ENCODE peak calls at places on chromosomes 16 and 17, in five cellular contexts. S is HepG2, N is upper lobe of left lung, E is K562, Q is GM12878. A is an unnamed sample.

GRCh38 chr16:86490859-86491642 is 19.3 kb upstream of the FOXF1 start:
- ATAC-seq in S (no peak), N (no peak), E (no peak), Q (no peak), A (no peak)

GRCh38 chr16:82761858-82762257 is 135.1 kb downstream of the CDH13 start:
- ATAC-seq in S (peak), N (no peak), E (no peak), Q (no peak), A (no peak)

GRCh38 chr16:21599994-21600773 is 807 bp downstream of the METTL9 start:
- ATAC-seq in S (peak), N (peak), E (peak), Q (peak), A (peak)

GRCh38 chr16:31695667-31696066 is 168.0 kb downstream of the AHSP start:
- ATAC-seq in S (no peak), N (peak), E (peak), Q (peak), A (no peak)

GRCh38 chr16:83932304-83932703 is 20.7 kb upstream of the OSGIN1 start:
- ATAC-seq in S (peak), N (no peak), E (peak), Q (no peak), A (no peak)

GRCh38 chr16:87264634-87265033 is 52.6 kb downstream of the C16orf95 start:
- ATAC-seq in S (peak), N (no peak), E (no peak), Q (no peak), A (no peak)

GRCh38 chr17:18041776-18042175 is 2.6 kb downstream of the GID4 start:
- ATAC-seq in S (no peak), N (no peak), E (no peak), Q (no peak), A (no peak)

GRCh38 chr16:8691728-8692127 is 17.3 kb downstream of the ABAT start:
- ATAC-seq in S (no peak), N (no peak), E (no peak), Q (no peak), A (no peak)

GRCh38 chr16:11759163-11759834 is 16.6 kb upstream of the TXNDC11 start:
- ATAC-seq in S (no peak), N (no peak), E (no peak), Q (no peak), A (no peak)

GRCh38 chr16:66167564-66168291 is 198.8 kb upstream of the CDH5 start:
- ATAC-seq in S (no peak), N (no peak), E (peak), Q (no peak), A (no peak)

GRCh38 chr16:51569204-51569911 is 418.3 kb upstream of the SALL1 start:
- ATAC-seq in S (no peak), N (peak), E (no peak), Q (peak), A (no peak)

GRCh38 chr16:66025751-66026150 is 340.7 kb upstream of the CDH5 start:
- ATAC-seq in S (no peak), N (no peak), E (no peak), Q (no peak), A (no peak)

GRCh38 chr16:49194499-49195260 is 87.0 kb downstream of the CBLN1 start:
- ATAC-seq in S (no peak), N (peak), E (no peak), Q (no peak), A (peak)

GRCh38 chr16:27199747-27200146 is 3.6 kb upstream of the KDM8 start:
- ATAC-seq in S (no peak), N (no peak), E (no peak), Q (peak), A (no peak)

GRCh38 chr17:80475949-80476876 is at the start of gene NPTX1:
- ATAC-seq in S (peak), N (peak), E (no peak), Q (peak), A (peak)

GRCh38 chr17:2819921-2820501 is 23.8 kb downstream of the RAP1GAP2 start:
- ATAC-seq in S (no peak), N (no peak), E (no peak), Q (no peak), A (no peak)

GRCh38 chr16:74261068-74261467 is 35.5 kb upstream of the PSMD7 start:
- ATAC-seq in S (no peak), N (peak), E (no peak), Q (no peak), A (peak)

GRCh38 chr16:74568961-74569631 is 37.8 kb downstream of the GLG1 start:
- ATAC-seq in S (no peak), N (no peak), E (no peak), Q (no peak), A (no peak)

GRCh38 chr16:20987049-20987448 is 86.5 kb downstream of the LYRM1 start:
- ATAC-seq in S (no peak), N (no peak), E (no peak), Q (no peak), A (no peak)

GRCh38 chr16:74997042-74997491 is 1.8 kb upstream of the ZNRF1 start:
- ATAC-seq in S (peak), N (no peak), E (no peak), Q (no peak), A (no peak)

GRCh38 chr17:50641339-50641725 is 6.7 kb downstream of the ABCC3 start:
- ATAC-seq in S (no peak), N (no peak), E (no peak), Q (no peak), A (no peak)

GRCh38 chr17:67628580-67629013 is 89.1 kb upstream of the NOL11 start:
- ATAC-seq in S (peak), N (peak), E (peak), Q (peak), A (no peak)

GRCh38 chr17:6775871-6776405 is at the start of gene FBXO39:
- ATAC-seq in S (no peak), N (peak), E (no peak), Q (peak), A (no peak)

GRCh38 chr16:56282455-56282854 is 91.2 kb downstream of the GNAO1 start:
- ATAC-seq in S (no peak), N (no peak), E (no peak), Q (no peak), A (no peak)

GRCh38 chr17:42571435-42572225 is 4.7 kb downstream of the MLX start:
- ATAC-seq in S (no peak), N (no peak), E (no peak), Q (no peak), A (no peak)
- TF ChIP-seq POLR2AphosphoS5 in S (no peak), N (no peak), E (no peak), Q (no peak), A (no peak)

GRCh38 chr16:53619247-53619646 is 84.4 kb downstream of the RPGRIP1L start:
- ATAC-seq in S (no peak), N (no peak), E (no peak), Q (no peak), A (no peak)
- TF ChIP-seq EP300 in S (no peak), N (no peak), E (no peak), Q (no peak), A (no peak)

GRCh38 chr17:15263206-15263579 is 1.9 kb downstream of the PMP22 start:
- ATAC-seq in S (no peak), N (peak), E (no peak), Q (no peak), A (peak)
- TF ChIP-seq POLR2AphosphoS5 in S (no peak), N (peak), E (no peak), Q (no peak), A (peak)

GRCh38 chr16:58127033-58127556 is 2.1 kb downstream of the CFAP20 start:
- ATAC-seq in S (no peak), N (peak), E (peak), Q (peak), A (no peak)

GRCh38 chr16:58127634-58128033 is 1.5 kb downstream of the CFAP20 start:
- ATAC-seq in S (no peak), N (no peak), E (peak), Q (no peak), A (no peak)

GRCh38 chr16:58128721-58129096 is 472 bp downstream of the CFAP20 start:
- ATAC-seq in S (peak), N (peak), E (peak), Q (peak), A (no peak)

GRCh38 chr16:58128181-58128631 is 975 bp downstream of the CFAP20 start:
- ATAC-seq in S (peak), N (no peak), E (no peak), Q (no peak), A (no peak)

GRCh38 chr16:58129097-58129936 is at the start of gene CFAP20:
- ATAC-seq in S (peak), N (peak), E (peak), Q (peak), A (peak)
- TF ChIP-seq EP300 in S (no peak), N (peak), E (peak), Q (no peak), A (no peak)

GRCh38 chr16:4768549-4769305 is 1.8 kb upstream of the ZNF500 start:
- ATAC-seq in S (peak), N (peak), E (peak), Q (peak), A (peak)
- TF ChIP-seq POLR2AphosphoS5 in S (peak), N (peak), E (peak), Q (peak), A (peak)

DNA sequence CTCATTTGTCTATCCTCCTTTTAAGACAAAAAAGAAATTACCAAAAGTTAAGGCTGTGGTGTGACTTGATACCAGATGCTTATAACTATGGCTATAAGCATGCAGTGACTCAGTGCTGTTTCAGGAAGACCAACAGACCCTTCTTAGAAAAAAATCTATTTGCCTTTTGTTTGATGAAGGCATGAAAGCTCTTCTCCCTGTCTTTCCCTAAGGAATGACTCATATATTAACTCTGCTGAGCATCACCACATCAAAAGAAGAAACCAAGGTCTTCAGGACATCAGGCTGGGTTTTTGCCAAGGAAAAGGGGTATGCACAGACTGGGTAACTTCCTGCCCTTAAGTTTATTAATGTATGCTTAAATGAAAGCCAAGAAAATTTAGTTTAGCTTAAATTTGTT is 47.1 kb downstream of the VMP1 start:
- ATAC-seq in S (peak), N (peak), E (peak), Q (peak), A (no peak)
- TF ChIP-seq EP300 in S (peak), N (no peak), E (peak), Q (no peak), A (no peak)

GRCh38 chr17:3964203-3965122 is at the start of gene ATP2A3:
- ATAC-seq in S (peak), N (peak), E (peak), Q (peak), A (peak)

GRCh38 chr17:3963214-3964201 is 729 bp downstream of the ATP2A3 start:
- ATAC-seq in S (no peak), N (no peak), E (peak), Q (peak), A (no peak)

GRCh38 chr17:3968017-3968416 is 3.8 kb upstream of the ATP2A3 start:
- ATAC-seq in S (no peak), N (no peak), E (no peak), Q (no peak), A (no peak)

GRCh38 chr17:3966720-3967363 is 2.6 kb upstream of the ATP2A3 start:
- ATAC-seq in S (peak), N (no peak), E (no peak), Q (no peak), A (no peak)

GRCh38 chr17:3965123-3965800 is 1.0 kb upstream of the ATP2A3 start:
- ATAC-seq in S (peak), N (peak), E (peak), Q (peak), A (peak)
- TF ChIP-seq POLR2AphosphoS5 in S (no peak), N (peak), E (peak), Q (peak), A (no peak)

GRCh38 chr16:81444448-81445121 is at the start of gene CMIP:
- ATAC-seq in S (peak), N (peak), E (peak), Q (peak), A (peak)

GRCh38 chr16:81442909-81443687 is 1.5 kb upstream of the CMIP start:
- ATAC-seq in S (peak), N (no peak), E (no peak), Q (peak), A (no peak)

GRCh38 chr16:81442220-81442908 is 2.2 kb upstream of the CMIP start:
- ATAC-seq in S (peak), N (no peak), E (no peak), Q (peak), A (no peak)

GRCh38 chr16:81445143-81445922 is 725 bp downstream of the CMIP start:
- ATAC-seq in S (peak), N (peak), E (peak), Q (peak), A (peak)

GRCh38 chr16:81443688-81444447 is 740 bp upstream of the CMIP start:
- ATAC-seq in S (no peak), N (no peak), E (no peak), Q (no peak), A (no peak)
- TF ChIP-seq EP300 in S (no peak), N (no peak), E (no peak), Q (no peak), A (no peak)

DNA sequence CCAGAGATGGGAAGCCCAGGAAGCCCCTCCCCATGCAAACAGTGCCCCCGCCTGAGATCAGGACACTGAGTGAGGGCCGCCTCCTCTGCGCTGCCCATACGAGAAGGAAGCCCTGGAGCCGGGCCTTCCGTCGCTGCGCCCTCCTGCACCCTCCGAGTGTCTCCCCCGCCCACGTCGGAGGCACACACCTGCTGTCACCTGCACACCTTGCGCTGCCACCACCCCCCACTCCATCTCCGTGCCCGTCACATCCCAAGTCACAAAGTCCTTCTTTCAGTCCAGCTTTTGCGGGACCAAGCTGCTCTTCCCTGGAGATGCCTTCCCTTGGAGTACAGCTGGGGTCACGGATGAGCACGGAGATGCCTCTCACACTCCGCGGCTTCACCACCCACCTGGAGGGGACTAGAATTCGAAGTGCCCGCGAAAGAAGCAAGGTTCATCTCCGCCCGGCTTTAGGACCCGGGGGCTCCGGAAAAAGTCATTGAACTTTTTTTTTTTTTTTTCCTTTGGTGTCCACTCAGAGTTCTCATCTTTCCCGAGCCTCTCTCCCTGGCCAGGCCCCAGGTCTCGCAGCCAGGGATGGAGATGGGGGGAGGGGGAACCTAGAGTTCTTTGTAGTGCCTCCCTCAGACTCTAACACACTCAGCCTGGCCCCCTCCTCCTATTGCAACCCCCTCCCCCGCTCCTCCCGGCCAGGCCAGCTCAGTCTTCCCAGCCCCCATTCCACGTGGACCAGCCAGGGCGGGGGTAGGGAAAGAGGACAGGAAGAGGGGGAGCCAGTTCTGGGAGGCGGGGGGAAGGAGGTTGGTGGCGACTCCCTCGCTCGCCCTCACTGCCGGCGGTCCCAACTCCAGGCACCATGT is at the start of gene FKBP10:
- ATAC-seq in S (peak), N (peak), E (peak), Q (peak), A (peak)
- TF ChIP-seq POLR2AphosphoS5 in S (peak), N (peak), E (no peak), Q (no peak), A (no peak)